ENCODE peak calls at places on chromosomes 1 and 21, in six cellular contexts. E is H9, N is IMR-90, I is neuronal stem cell, T is trophoblast cell, G is H1. V is an unnamed sample.

GRCh38 chr1:168348146-168348709 is 67.6 kb downstream of the TBX19 start:
- DNase-seq in G (no peak), I (no peak), E (no peak), T (no peak), N (no peak), V (no peak)

GRCh38 chr1:218646288-218646687 is 301.2 kb downstream of the TGFB2 start:
- DNase-seq in N (no peak), T (no peak), G (no peak), I (no peak), E (no peak), V (no peak)

GRCh38 chr1:214637722-214638473 is 34.9 kb downstream of the CENPF start:
- DNase-seq in I (no peak), E (no peak), T (no peak), N (peak), G (no peak), V (peak)

GRCh38 chr1:114340906-114341698 is 169.9 kb downstream of the TRIM33 start:
- DNase-seq in I (no peak), E (no peak), N (no peak), G (no peak), T (no peak), V (no peak)

GRCh38 chr1:15941044-15941840 is 34.7 kb downstream of the ZBTB17 start:
- DNase-seq in N (no peak), E (no peak), T (no peak), G (no peak), I (no peak), V (no peak)

GRCh38 chr1:209349372-209350324 is 233.9 kb upstream of the CAMK1G start:
- DNase-seq in G (no peak), N (peak), I (no peak), T (no peak), E (no peak), V (peak)

GRCh38 chr1:30160999-30161689 is 562.2 kb downstream of the MATN1 start:
- DNase-seq in E (no peak), N (no peak), G (no peak), I (no peak), T (no peak), V (no peak)

GRCh38 chr1:8862528-8862927 is 16.0 kb downstream of the ENO1 start:
- DNase-seq in E (peak), I (no peak), T (no peak), G (peak), N (no peak), V (peak)

GRCh38 chr1:107483949-107484348 is 343.1 kb downstream of the NTNG1 start:
- DNase-seq in N (no peak), E (no peak), G (no peak), I (no peak), T (no peak), V (no peak)

GRCh38 chr1:94336991-94337390 is 81.2 kb upstream of the ABCD3 start:
- DNase-seq in E (no peak), G (no peak), T (peak), N (no peak), I (no peak), V (no peak)

GRCh38 chr1:38000529-38001453 is 4.5 kb downstream of the FHL3 start:
- DNase-seq in G (peak), N (peak), I (no peak), T (no peak), E (peak), V (peak)

GRCh38 chr1:28111157-28111556 is 22.7 kb upstream of the EYA3 start:
- DNase-seq in N (no peak), T (no peak), E (no peak), I (no peak), G (no peak), V (no peak)

GRCh38 chr1:184191181-184191601 is 139.7 kb downstream of the TSEN15 start:
- DNase-seq in I (no peak), T (no peak), N (peak), G (no peak), E (no peak), V (peak)

GRCh38 chr1:242225770-242226573 is 227.1 kb upstream of the MAP1LC3C start:
- DNase-seq in N (no peak), I (no peak), G (no peak), E (no peak), T (peak), V (no peak)

GRCh38 chr1:242224426-242224825 is 225.5 kb upstream of the MAP1LC3C start:
- DNase-seq in N (no peak), E (no peak), I (no peak), T (no peak), G (no peak), V (no peak)

GRCh38 chr1:242228991-242229390 is 230.1 kb upstream of the MAP1LC3C start:
- DNase-seq in N (no peak), T (no peak), G (no peak), E (no peak), I (no peak), V (no peak)
- H3K23ac ChIP-seq in N (no peak), T (no peak), G (no peak), E (no peak), I (no peak), V (no peak)

GRCh38 chr1:31627301-31627929 is 9.9 kb downstream of the HCRTR1 start:
- DNase-seq in T (no peak), G (no peak), E (no peak), N (no peak), I (no peak), V (no peak)
- H3K23ac ChIP-seq in T (no peak), G (no peak), E (no peak), N (no peak), I (peak), V (no peak)

GRCh38 chr1:32873484-32873883 is 2.8 kb upstream of the FNDC5 start:
- DNase-seq in N (no peak), T (no peak), I (no peak), G (no peak), E (no peak), V (no peak)

GRCh38 chr1:32869844-32870614 is 683 bp downstream of the FNDC5 start:
- DNase-seq in T (no peak), I (no peak), G (peak), E (no peak), N (no peak), V (no peak)

GRCh38 chr1:32872189-32872898 is 1.6 kb upstream of the FNDC5 start:
- DNase-seq in N (peak), I (peak), E (peak), G (peak), T (peak), V (peak)

GRCh38 chr1:32870615-32871363 is at the start of gene FNDC5:
- DNase-seq in T (no peak), G (no peak), I (no peak), N (peak), E (peak), V (peak)

GRCh38 chr1:32871364-32872188 is 864 bp upstream of the FNDC5 start:
- DNase-seq in N (no peak), E (no peak), T (no peak), G (no peak), I (no peak), V (peak)
- H3K23ac ChIP-seq in N (peak), E (no peak), T (no peak), G (no peak), I (no peak), V (peak)

DNA sequence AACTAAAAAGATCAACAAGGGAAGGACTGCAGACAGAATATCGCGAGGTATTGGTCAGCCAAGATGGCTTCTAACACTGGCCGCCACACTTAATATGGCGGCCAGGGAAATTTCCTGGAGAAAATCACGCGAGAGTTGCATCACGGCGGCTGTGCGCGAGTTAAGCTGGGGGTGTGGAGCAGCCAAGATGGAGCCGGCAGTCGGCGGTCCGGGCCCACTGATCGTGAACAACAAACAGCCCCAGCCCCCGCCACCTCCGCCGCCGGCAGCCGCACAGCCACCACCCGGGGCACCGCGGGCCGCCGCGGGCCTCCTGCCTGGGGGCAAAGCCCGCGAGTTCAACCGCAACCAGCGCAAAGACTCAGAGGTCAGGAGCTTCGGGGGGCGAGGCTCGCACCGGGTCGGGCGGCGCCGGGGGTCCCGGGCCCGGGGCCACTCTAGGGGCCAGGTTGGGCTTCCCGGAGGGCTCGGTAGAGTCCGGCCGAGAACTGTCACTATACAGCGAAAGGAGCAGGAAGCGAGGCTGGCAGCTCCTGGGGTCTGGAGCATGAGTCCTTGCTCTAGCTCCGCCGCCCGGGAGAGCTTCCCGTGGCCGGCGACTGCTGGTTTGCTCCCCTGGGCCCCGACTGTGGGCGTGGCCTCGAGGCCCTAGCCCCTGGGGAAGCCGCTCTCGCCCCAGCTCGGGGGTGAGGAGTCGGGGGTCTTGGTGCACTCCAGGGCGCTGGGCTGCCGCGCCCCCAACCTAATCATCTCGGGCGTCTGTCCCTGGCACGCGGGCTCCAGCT is at the start of gene STRIP1:
- DNase-seq in T (peak), E (peak), G (peak), N (peak), I (peak), V (peak)
- H3K23ac ChIP-seq in T (no peak), E (no peak), G (no peak), N (peak), I (peak), V (no peak)

DNA sequence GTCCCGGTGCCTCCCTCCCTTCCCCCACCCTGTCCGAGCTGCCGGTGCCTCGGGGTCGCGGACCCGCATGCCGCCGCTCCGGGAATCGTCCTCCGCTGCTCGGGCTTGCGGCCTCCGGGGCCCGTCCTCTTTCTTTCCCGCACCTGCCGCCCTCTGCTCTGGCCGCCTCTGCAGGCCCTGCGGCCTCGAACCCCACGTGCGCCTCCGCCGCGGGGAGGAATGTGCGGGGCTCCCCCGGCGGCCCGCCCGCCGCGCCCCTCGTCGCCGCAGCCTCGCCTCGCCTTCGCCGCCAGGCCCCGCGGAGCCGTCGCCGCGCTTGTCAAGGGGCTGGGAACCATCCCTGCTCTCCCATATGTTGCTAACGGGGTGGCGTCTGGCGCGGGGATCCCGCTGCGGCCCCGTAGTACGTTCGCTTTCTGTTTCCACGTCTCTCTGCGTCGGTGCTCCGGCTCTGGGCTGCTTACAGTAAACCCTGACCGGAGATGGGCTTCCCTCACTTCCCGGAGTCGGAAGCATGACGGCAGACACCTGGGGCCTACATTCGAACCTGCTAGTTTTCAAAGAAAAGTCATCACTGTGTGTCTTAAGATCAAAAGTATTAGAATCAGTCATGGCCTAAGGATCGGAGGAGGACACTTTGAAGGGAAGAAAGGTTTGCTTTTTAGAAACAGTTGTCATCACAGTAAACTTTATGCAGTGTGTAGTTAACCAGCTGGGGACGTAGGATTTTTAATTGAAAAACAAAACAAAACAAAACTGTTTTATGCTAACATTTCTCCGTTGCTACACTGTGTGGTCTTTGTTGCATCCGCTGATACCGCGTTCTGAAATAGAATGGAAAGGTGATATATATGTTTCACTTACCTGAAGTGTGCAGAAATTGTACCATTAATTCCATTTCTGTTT is 68.9 kb downstream of the SLC35A3 start:
- DNase-seq in N (peak), T (peak), G (peak), I (peak), E (peak), V (peak)
- H3K23ac ChIP-seq in N (peak), T (no peak), G (no peak), I (peak), E (no peak), V (peak)

DNA sequence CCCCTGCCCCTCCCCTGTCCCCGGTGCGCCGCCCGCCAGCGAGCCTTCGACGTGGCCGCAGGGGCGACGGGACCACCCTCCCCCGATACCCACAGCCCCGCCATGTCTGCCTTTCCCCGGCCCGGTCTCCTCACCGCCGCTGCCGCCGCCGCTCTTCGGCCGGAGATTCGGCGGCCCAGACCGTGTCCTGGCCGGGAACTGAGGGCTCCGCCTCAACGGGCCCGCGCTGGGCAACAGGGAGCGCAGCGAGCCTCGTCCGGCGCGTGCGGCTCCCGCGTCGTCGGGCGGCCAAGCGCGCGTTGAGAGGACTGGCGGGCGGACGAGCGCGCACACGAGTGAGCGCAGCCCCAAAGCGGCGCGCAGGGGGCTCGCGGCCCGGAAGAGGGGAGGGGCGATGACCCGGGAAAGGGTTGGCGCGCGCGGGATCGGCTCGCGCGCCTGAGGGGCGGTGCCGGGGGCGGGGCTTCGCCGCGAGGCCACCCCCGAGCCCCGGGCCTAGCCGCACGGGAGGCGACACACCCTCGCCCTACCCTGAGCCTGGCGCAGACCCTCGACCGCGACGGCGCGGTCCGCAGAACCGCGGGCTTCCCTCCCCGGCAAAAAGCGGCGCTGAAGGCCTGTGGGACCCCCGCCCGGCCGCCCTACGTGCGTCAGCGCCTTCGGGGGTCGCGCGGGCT is at the start of gene BTG3:
- DNase-seq in I (peak), N (peak), T (peak), E (peak), G (peak), V (peak)
- H3K23ac ChIP-seq in I (peak), N (peak), T (no peak), E (no peak), G (no peak), V (peak)

GRCh38 chr1:232225336-232226131 is 404.4 kb downstream of the SIPA1L2 start:
- DNase-seq in N (no peak), I (no peak), T (no peak), E (peak), G (no peak), V (peak)

GRCh38 chr1:232223887-232224286 is 406.0 kb downstream of the SIPA1L2 start:
- DNase-seq in G (peak), T (no peak), I (no peak), E (no peak), N (no peak), V (no peak)

GRCh38 chr1:232221790-232222499 is 408.0 kb downstream of the SIPA1L2 start:
- DNase-seq in G (peak), N (peak), T (peak), E (no peak), I (no peak), V (no peak)

GRCh38 chr1:232223309-232223708 is 406.6 kb downstream of the SIPA1L2 start:
- DNase-seq in T (no peak), N (no peak), E (no peak), G (no peak), I (no peak), V (no peak)

GRCh38 chr1:232222614-232223013 is 407.3 kb downstream of the SIPA1L2 start:
- DNase-seq in E (no peak), I (no peak), N (no peak), T (no peak), G (peak), V (no peak)
- H3K23ac ChIP-seq in E (no peak), I (no peak), N (no peak), T (no peak), G (no peak), V (no peak)

GRCh38 chr1:32351077-32351858 is 11.0 kb downstream of the FAM229A start:
- DNase-seq in N (peak), E (peak), I (peak), T (peak), G (peak), V (peak)
- H3K23ac ChIP-seq in N (peak), E (no peak), I (peak), T (no peak), G (no peak), V (peak)

GRCh38 chr1:11399250-11399649 is 79.7 kb upstream of the DISP3 start:
- DNase-seq in E (no peak), N (no peak), G (no peak), T (no peak), I (no peak), V (no peak)

GRCh38 chr1:11397151-11397902 is 81.6 kb upstream of the DISP3 start:
- DNase-seq in I (no peak), N (no peak), E (no peak), G (no peak), T (no peak), V (no peak)

GRCh38 chr1:11395616-11396015 is 83.3 kb upstream of the DISP3 start:
- DNase-seq in G (no peak), I (no peak), T (no peak), E (no peak), N (no peak), V (no peak)

GRCh38 chr1:11400567-11400966 is 78.4 kb upstream of the DISP3 start:
- DNase-seq in I (no peak), E (no peak), G (no peak), N (no peak), T (no peak), V (no peak)

GRCh38 chr1:11400155-11400554 is 78.8 kb upstream of the DISP3 start:
- DNase-seq in N (no peak), T (no peak), I (no peak), E (no peak), G (no peak), V (no peak)
- H3K23ac ChIP-seq in N (no peak), T (no peak), I (no peak), E (no peak), G (no peak), V (no peak)

V was measured in mesendoderm.